ENCODE peak calls at places on chromosomes 4 and X, in ten cellular contexts. L, W, Z, T, S, J, R, Q, X and V are unnamed samples.

GRCh38 chr4:165974647-165975335 is 101.8 kb downstream of the TLL1 start:
- DNase-seq in L (no peak), W (no peak), Z (no peak), T (no peak), S (no peak), J (no peak), R (peak), Q (peak), X (no peak), V (peak)

GRCh38 chrX:28613558-28613957 is 26.3 kb downstream of the IL1RAPL1 start:
- DNase-seq in L (no peak), W (no peak), Z (no peak), T (no peak), S (no peak), J (no peak), R (no peak), Q (no peak), X (no peak), V (no peak)

GRCh38 chr4:71283642-71284257 is 55.1 kb upstream of the SLC4A4 start:
- DNase-seq in L (no peak), W (no peak), Z (no peak), T (no peak), S (no peak), J (no peak), R (no peak), Q (no peak), X (no peak), V (no peak)

GRCh38 chrX:21412883-21413282 is 38.7 kb downstream of the CNKSR2 start:
- DNase-seq in L (no peak), W (no peak), Z (no peak), T (no peak), S (no peak), J (no peak), R (peak), Q (peak), X (no peak), V (peak)

GRCh38 chrX:45774961-45775360 is 574.3 kb upstream of the DIPK2B start:
- DNase-seq in L (peak), W (no peak), Z (no peak), T (no peak), S (no peak), J (no peak), R (peak), Q (peak), X (no peak), V (no peak)

GRCh38 chrX:123215397-123216089 is 31.5 kb downstream of the GRIA3 start:
- DNase-seq in L (no peak), W (no peak), Z (no peak), T (no peak), S (no peak), J (no peak), R (no peak), Q (no peak), X (no peak), V (no peak)

GRCh38 chr4:26953770-26954423 is 93.3 kb downstream of the STIM2 start:
- DNase-seq in L (no peak), W (no peak), Z (no peak), T (no peak), S (no peak), J (no peak), R (no peak), Q (no peak), X (no peak), V (no peak)

GRCh38 chr4:40122941-40123340 is 66.3 kb downstream of the N4BP2 start:
- DNase-seq in L (no peak), W (no peak), Z (no peak), T (no peak), S (no peak), J (no peak), R (no peak), Q (no peak), X (no peak), V (no peak)

GRCh38 chrX:45807572-45808425 is 607.1 kb upstream of the DIPK2B start:
- DNase-seq in L (no peak), W (no peak), Z (no peak), T (no peak), S (peak), J (no peak), R (peak), Q (peak), X (no peak), V (no peak)

GRCh38 chr4:113645771-113646455 is 115.6 kb downstream of the CAMK2D start:
- DNase-seq in L (no peak), W (no peak), Z (peak), T (no peak), S (peak), J (no peak), R (peak), Q (peak), X (peak), V (peak)

GRCh38 chrX:74506310-74507115 is 85.2 kb downstream of the SLC16A2 start:
- DNase-seq in L (no peak), W (no peak), Z (no peak), T (no peak), S (no peak), J (no peak), R (no peak), Q (no peak), X (no peak), V (no peak)

GRCh38 chr4:57442834-57443291 is 332.7 kb upstream of the IGFBP7 start:
- DNase-seq in L (no peak), W (no peak), Z (no peak), T (no peak), S (peak), J (no peak), R (peak), Q (peak), X (peak), V (no peak)

GRCh38 chr4:3193531-3194203 is 55.3 kb upstream of the MSANTD1 start:
- DNase-seq in L (no peak), W (no peak), Z (peak), T (no peak), S (no peak), J (no peak), R (no peak), Q (no peak), X (no peak), V (no peak)

GRCh38 chrX:2933125-2933900 is 4.2 kb upstream of the ARSD start:
- DNase-seq in L (no peak), W (peak), Z (no peak), T (no peak), S (no peak), J (no peak), R (no peak), Q (no peak), X (no peak), V (no peak)

GRCh38 chrX:2650037-2650436 is 41.1 kb upstream of the CD99 start:
- DNase-seq in L (no peak), W (no peak), Z (no peak), T (no peak), S (no peak), J (no peak), R (no peak), Q (no peak), X (no peak), V (no peak)

GRCh38 chrX:100994352-100995281 is 25.1 kb downstream of the ARL13A start:
- DNase-seq in L (no peak), W (no peak), Z (peak), T (no peak), S (peak), J (no peak), R (peak), Q (peak), X (no peak), V (no peak)

GRCh38 chrX:110320588-110320987 is 2.7 kb upstream of the AMMECR1 start:
- DNase-seq in L (no peak), W (no peak), Z (no peak), T (no peak), S (no peak), J (no peak), R (no peak), Q (no peak), X (no peak), V (no peak)

DNA sequence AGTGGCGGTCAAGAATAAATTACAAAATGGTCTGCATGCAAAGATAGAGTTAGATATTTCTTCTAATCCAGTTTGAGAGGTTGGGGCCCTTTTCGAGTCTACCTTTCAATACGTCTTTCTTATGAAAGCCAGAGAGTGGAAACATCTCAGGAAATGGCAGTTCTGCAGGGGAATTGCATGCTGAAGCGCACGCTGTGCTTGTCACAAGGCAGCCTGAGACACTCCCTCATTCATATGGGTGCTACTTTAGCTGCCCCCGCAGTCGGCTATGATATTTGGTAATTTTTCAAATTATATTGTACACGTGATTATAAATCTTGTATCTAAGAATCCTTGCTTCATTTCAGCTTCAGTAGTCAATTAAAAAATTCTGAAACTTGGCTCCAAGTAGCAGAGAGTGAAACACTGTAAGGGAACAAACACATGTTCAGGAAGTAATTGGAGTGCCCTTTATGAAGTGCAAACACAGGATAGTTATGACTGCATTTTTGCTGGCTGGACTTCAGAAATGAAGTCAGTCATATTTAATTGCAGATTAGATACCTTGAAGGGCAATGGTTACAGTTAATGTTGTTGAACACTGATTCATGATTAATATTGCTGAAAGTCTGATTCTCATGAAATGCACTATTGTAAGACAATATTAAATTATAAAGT is 145.6 kb upstream of the NAP1L5 start:
- DNase-seq in L (no peak), W (no peak), Z (no peak), T (no peak), S (no peak), J (no peak), R (no peak), Q (no peak), X (no peak), V (no peak)
- H3K27ac ChIP-seq in L (no peak), W (peak), Z (no peak), T (peak), S (no peak), J (no peak), R (no peak), Q (no peak), X (no peak), V (no peak)

GRCh38 chr4:23822181-23822580 is 67.7 kb downstream of the PPARGC1A start:
- DNase-seq in L (no peak), W (no peak), Z (no peak), T (no peak), S (peak), J (no peak), R (no peak), Q (no peak), X (no peak), V (no peak)
- H3K27ac ChIP-seq in L (no peak), W (no peak), Z (no peak), T (no peak), S (no peak), J (no peak), R (no peak), Q (no peak), X (no peak), V (no peak)

GRCh38 chr4:4461850-4462249 is 74.9 kb downstream of the NSG1 start:
- DNase-seq in L (no peak), W (no peak), Z (no peak), T (no peak), S (no peak), J (peak), R (no peak), Q (no peak), X (no peak), V (no peak)

GRCh38 chr4:4461178-4461577 is 74.3 kb downstream of the NSG1 start:
- DNase-seq in L (no peak), W (no peak), Z (no peak), T (no peak), S (no peak), J (no peak), R (no peak), Q (no peak), X (no peak), V (no peak)

GRCh38 chr4:4457803-4458550 is 71.1 kb downstream of the NSG1 start:
- DNase-seq in L (no peak), W (no peak), Z (no peak), T (no peak), S (peak), J (no peak), R (peak), Q (peak), X (peak), V (no peak)

GRCh38 chr4:4462970-4463369 is 76.1 kb downstream of the NSG1 start:
- DNase-seq in L (no peak), W (no peak), Z (no peak), T (no peak), S (no peak), J (no peak), R (no peak), Q (no peak), X (no peak), V (no peak)

GRCh38 chr4:4460759-4461158 is 73.9 kb downstream of the NSG1 start:
- DNase-seq in L (no peak), W (no peak), Z (no peak), T (no peak), S (no peak), J (no peak), R (no peak), Q (no peak), X (no peak), V (no peak)
- H3K27ac ChIP-seq in L (no peak), W (no peak), Z (no peak), T (no peak), S (no peak), J (no peak), R (no peak), Q (no peak), X (no peak), V (no peak)

GRCh38 chr4:142697303-142697702 is 148.8 kb downstream of the INPP4B start:
- DNase-seq in L (no peak), W (no peak), Z (no peak), T (no peak), S (no peak), J (no peak), R (no peak), Q (no peak), X (no peak), V (no peak)

GRCh38 chr4:142700521-142700920 is 145.6 kb downstream of the INPP4B start:
- DNase-seq in L (no peak), W (no peak), Z (no peak), T (no peak), S (no peak), J (no peak), R (no peak), Q (no peak), X (no peak), V (no peak)

GRCh38 chr4:142697928-142698327 is 148.2 kb downstream of the INPP4B start:
- DNase-seq in L (no peak), W (no peak), Z (no peak), T (no peak), S (no peak), J (no peak), R (no peak), Q (no peak), X (no peak), V (no peak)

GRCh38 chr4:142698541-142698940 is 147.6 kb downstream of the INPP4B start:
- DNase-seq in L (no peak), W (no peak), Z (no peak), T (no peak), S (peak), J (no peak), R (no peak), Q (no peak), X (no peak), V (no peak)

GRCh38 chr4:142696334-142697122 is 149.6 kb downstream of the INPP4B start:
- DNase-seq in L (no peak), W (no peak), Z (no peak), T (no peak), S (no peak), J (peak), R (no peak), Q (no peak), X (no peak), V (no peak)
- H3K27ac ChIP-seq in L (no peak), W (no peak), Z (no peak), T (no peak), S (no peak), J (peak), R (no peak), Q (no peak), X (no peak), V (no peak)

DNA sequence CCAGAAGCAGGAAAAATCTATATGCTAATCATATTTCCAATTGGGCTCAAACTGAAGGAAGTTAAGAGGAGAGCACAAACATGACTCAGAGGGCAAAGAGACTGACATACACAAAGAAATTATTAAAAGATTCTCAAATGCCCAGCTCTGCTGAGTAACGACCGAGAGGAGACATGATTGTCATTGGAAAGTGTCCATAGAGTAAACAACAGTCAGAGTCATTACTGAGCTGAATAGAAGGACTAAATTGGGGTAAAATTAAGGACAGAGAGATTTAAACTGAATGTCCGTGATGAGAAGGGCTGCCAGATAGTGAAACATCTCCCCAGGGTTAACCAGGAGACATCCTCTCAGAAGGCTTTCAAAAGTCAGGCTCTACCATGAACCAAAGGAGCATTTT is 111.2 kb upstream of the GALNT7 start:
- DNase-seq in L (no peak), W (no peak), Z (no peak), T (no peak), S (no peak), J (no peak), R (no peak), Q (peak), X (no peak), V (no peak)
- H3K27ac ChIP-seq in L (no peak), W (no peak), Z (no peak), T (no peak), S (no peak), J (no peak), R (no peak), Q (no peak), X (no peak), V (no peak)